ENCODE peak calls at places on chromosomes 7 and 10, in eight cellular contexts. D is Caco-2, S is fibroblast of lung, O is left lung, U is endodermal cell, Z is H9, Q is tibial nerve, K is psoas muscle. V is an unnamed sample. For H3K9me3, the result is how much of the 10 kb centered on the place peaks cover.

GRCh38 chr10:4718544-4718943 is 107.5 kb upstream of the AKR1E2 start:
- DNase-seq in D (no peak), S (no peak), O (no peak), U (no peak), Z (no peak), Q (no peak), K (no peak), V (no peak)

GRCh38 chr7:90119178-90119971 is 34.9 kb upstream of the STEAP1 start:
- DNase-seq in D (no peak), S (peak), O (peak), U (peak), Z (peak), Q (no peak), K (peak), V (peak)

GRCh38 chr7:130084037-130084875 is 13.9 kb downstream of the KLHDC10 start:
- DNase-seq in D (no peak), S (no peak), O (no peak), U (no peak), Z (no peak), Q (no peak), K (no peak), V (no peak)

GRCh38 chr10:86668297-86669165 is at the start of gene LDB3:
- DNase-seq in D (no peak), S (peak), O (no peak), U (no peak), Z (no peak), Q (no peak), K (peak), V (peak)

GRCh38 chr10:105586451-105587098 is 945.5 kb downstream of the SORCS3 start:
- DNase-seq in D (peak), S (peak), O (no peak), U (no peak), Z (no peak), Q (no peak), K (no peak), V (no peak)

GRCh38 chr7:106840342-106840741 is 24.7 kb upstream of the PIK3CG start:
- DNase-seq in D (no peak), S (peak), O (no peak), U (peak), Z (peak), Q (no peak), K (no peak), V (no peak)

GRCh38 chr10:3452234-3452633 is 279.7 kb upstream of the PITRM1 start:
- DNase-seq in D (no peak), S (peak), O (no peak), U (peak), Z (no peak), Q (no peak), K (no peak), V (no peak)

GRCh38 chr10:69891057-69891617 is 89.4 kb downstream of the COL13A1 start:
- DNase-seq in D (no peak), S (no peak), O (no peak), U (no peak), Z (no peak), Q (no peak), K (no peak), V (no peak)

GRCh38 chr7:116969371-116969902 is 16.1 kb downstream of the ST7 start:
- DNase-seq in D (no peak), S (no peak), O (no peak), U (no peak), Z (no peak), Q (no peak), K (no peak), V (no peak)

GRCh38 chr7:104160375-104160774 is 47.4 kb downstream of the ORC5 start:
- DNase-seq in D (no peak), S (peak), O (no peak), U (no peak), Z (no peak), Q (no peak), K (no peak), V (no peak)

GRCh38 chr10:16843252-16843870 is 26.1 kb upstream of the RSU1 start:
- DNase-seq in D (peak), S (peak), O (no peak), U (no peak), Z (no peak), Q (no peak), K (no peak), V (no peak)

GRCh38 chr10:75788394-75789205 is 357.2 kb downstream of the LRMDA start:
- DNase-seq in D (no peak), S (peak), O (no peak), U (no peak), Z (no peak), Q (no peak), K (no peak), V (no peak)

GRCh38 chr7:102823715-102824114 is 74.9 kb downstream of the FAM185A start:
- DNase-seq in D (peak), S (no peak), O (no peak), U (no peak), Z (no peak), Q (no peak), K (no peak), V (no peak)

GRCh38 chr7:121182902-121183301 is 145.9 kb upstream of the WNT16 start:
- DNase-seq in D (no peak), S (peak), O (no peak), U (no peak), Z (no peak), Q (no peak), K (no peak), V (no peak)

GRCh38 chr10:101330236-101331225 is 23.4 kb upstream of the BTRC start:
- DNase-seq in D (no peak), S (peak), O (no peak), U (no peak), Z (no peak), Q (no peak), K (no peak), V (no peak)

GRCh38 chr10:1607466-1607865 is 129.9 kb downstream of the ADARB2 start:
- DNase-seq in D (no peak), S (no peak), O (no peak), U (peak), Z (peak), Q (no peak), K (no peak), V (no peak)

GRCh38 chr10:1608408-1609037 is 128.8 kb downstream of the ADARB2 start:
- DNase-seq in D (no peak), S (no peak), O (no peak), U (peak), Z (peak), Q (no peak), K (no peak), V (peak)

GRCh38 chr10:1609038-1609411 is 128.3 kb downstream of the ADARB2 start:
- DNase-seq in D (no peak), S (no peak), O (no peak), U (no peak), Z (no peak), Q (no peak), K (no peak), V (peak)

GRCh38 chr10:1610986-1611770 is 126.1 kb downstream of the ADARB2 start:
- DNase-seq in D (no peak), S (no peak), O (no peak), U (peak), Z (peak), Q (no peak), K (no peak), V (peak)

GRCh38 chr10:1609596-1609995 is 127.7 kb downstream of the ADARB2 start:
- DNase-seq in D (no peak), S (no peak), O (no peak), U (peak), Z (peak), Q (no peak), K (no peak), V (no peak)
- H3K9me3 ChIP-seq in D (under half), S (under half), O (under half), U (under half), Z (under half), Q (under half), K (under half), V (under half)

DNA sequence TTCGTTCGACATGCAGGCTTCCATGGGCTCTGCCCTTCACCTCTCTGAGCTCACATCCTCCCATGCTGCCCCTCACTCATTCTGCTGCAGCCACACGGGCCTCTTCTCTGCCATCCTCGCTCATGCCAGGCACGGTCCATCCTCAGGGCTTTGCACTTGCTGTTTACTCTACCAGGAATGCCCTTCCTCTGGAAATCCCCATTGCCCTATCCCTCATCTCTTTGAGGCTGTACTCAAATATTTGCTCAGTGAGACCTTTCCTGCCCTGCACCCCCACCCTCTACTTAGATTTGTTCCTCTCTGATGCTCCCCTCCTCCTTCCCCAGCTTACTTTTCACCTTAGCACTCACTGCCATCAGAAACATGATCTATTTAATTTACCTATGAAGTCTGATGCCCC is 107.0 kb upstream of the ZNF716 start:
- DNase-seq in D (no peak), S (no peak), O (no peak), U (no peak), Z (no peak), Q (no peak), K (no peak), V (no peak)
- H3K9me3 ChIP-seq in D (under half), S (under half), O (half or more), U (half or more), Z (half or more), Q (under half), K (under half), V (under half)

GRCh38 chr7:157734926-157735640 is 398.3 kb downstream of the DNAJB6 start:
- DNase-seq in D (no peak), S (no peak), O (peak), U (no peak), Z (no peak), Q (no peak), K (no peak), V (peak)

GRCh38 chr7:157738064-157738460 is 401.3 kb downstream of the DNAJB6 start:
- DNase-seq in D (no peak), S (no peak), O (peak), U (peak), Z (peak), Q (no peak), K (peak), V (no peak)

GRCh38 chr7:157737151-157738063 is 400.6 kb downstream of the DNAJB6 start:
- DNase-seq in D (no peak), S (no peak), O (peak), U (peak), Z (no peak), Q (no peak), K (peak), V (no peak)

GRCh38 chr7:157736341-157736740 is 399.5 kb downstream of the DNAJB6 start:
- DNase-seq in D (no peak), S (no peak), O (peak), U (no peak), Z (no peak), Q (no peak), K (no peak), V (no peak)

GRCh38 chr7:157735826-157736225 is 399.0 kb downstream of the DNAJB6 start:
- DNase-seq in D (no peak), S (no peak), O (peak), U (no peak), Z (no peak), Q (no peak), K (no peak), V (peak)
- H3K9me3 ChIP-seq in D (under half), S (under half), O (under half), U (under half), Z (under half), Q (under half), K (under half), V (under half)

DNA sequence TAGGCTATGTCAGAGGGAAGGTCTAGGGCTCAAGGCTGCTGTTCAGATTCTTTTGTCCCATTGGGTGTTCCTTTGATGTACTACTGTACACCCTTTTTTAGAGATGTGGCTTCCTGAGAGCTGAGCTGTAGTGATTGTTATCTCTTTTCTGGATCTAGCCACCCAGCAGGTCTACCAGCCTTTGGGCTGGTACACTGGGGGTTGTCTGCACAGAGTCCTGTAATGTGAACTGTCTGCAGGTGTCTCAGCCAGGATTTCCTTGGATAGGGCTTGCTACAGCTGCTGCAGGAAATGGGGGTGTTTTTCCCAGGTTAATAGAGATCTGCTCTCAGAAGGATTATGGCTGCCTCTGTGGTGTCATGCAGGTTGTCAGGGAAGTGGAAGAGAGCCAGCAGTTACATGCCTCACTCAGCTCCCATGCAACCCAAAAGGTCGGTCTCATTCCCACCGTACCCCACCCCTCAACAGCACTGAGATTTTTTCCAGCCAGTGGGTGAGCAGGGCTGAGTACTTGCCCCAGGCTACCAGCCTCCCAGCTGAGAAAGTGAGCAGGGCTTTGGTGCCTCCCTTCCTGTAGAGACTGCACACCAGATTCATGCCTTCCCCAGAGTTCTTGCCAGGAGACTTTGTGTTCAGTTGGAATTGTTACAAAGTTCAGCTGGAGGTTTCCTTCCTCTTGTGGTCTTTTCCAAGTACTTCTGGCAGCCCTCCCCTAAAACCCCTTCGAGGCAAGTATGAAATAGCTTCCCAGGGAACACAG is 63.3 kb downstream of the ZNF107 start:
- DNase-seq in D (no peak), S (no peak), O (no peak), U (no peak), Z (no peak), Q (no peak), K (no peak), V (no peak)
- H3K9me3 ChIP-seq in D (under half), S (under half), O (half or more), U (under half), Z (under half), Q (under half), K (under half), V (under half)

GRCh38 chr7:159318682-159319351 is 174.2 kb upstream of the VIPR2 start:
- DNase-seq in D (no peak), S (no peak), O (no peak), U (no peak), Z (no peak), Q (no peak), K (no peak), V (no peak)
- H3K9me3 ChIP-seq in D (under half), S (under half), O (under half), U (half or more), Z (under half), Q (under half), K (under half), V (under half)

DNA sequence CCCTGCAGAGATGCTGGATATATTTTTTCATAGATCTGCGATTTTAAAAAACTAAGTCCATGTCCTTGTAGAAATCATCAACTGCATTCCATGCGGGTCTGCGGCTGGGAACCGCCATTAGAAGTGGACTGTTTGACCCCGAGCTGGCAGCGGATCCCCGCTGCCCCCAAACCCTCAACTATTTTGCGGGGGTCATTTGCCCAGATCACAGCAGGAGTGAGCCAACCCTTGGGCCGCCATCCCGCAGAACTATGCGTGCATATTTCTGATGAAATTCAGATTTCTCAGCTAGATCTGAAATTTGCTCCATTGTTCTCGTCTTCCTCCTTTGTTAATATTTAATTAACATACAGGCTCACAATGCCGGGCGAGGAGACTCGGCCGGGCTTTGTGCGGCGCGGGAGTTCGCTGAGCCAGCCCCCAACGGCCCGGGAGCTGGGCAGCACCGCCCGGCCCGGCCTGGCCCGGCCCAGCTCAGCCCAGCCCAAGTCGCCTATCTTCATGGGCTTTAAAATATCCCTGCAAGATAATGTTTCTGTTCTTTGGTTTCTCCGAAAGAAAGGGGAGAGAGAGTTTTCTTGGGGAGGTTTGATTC is 2.0 kb downstream of the EN2 start:
- DNase-seq in D (no peak), S (no peak), O (no peak), U (peak), Z (no peak), Q (no peak), K (no peak), V (peak)
- H3K9me3 ChIP-seq in D (under half), S (under half), O (under half), U (under half), Z (under half), Q (under half), K (under half), V (under half)

GRCh38 chr10:14656052-14656451 is 118.6 kb downstream of the FAM107B start:
- DNase-seq in D (no peak), S (no peak), O (no peak), U (peak), Z (no peak), Q (no peak), K (no peak), V (no peak)
- H3K9me3 ChIP-seq in D (under half), S (under half), O (under half), U (under half), Z (under half), Q (under half), K (under half), V (under half)

V was measured in aorta.